ENCODE peak calls at places on chromosomes 11 and 22, in nine cellular contexts. I is heart right ventricle, Q is pancreas, U is PC-3, R is Panc1, Z is suprapubic skin, G is adrenal gland, D is upper lobe of left lung, K is mammary epithelial cell. F is an unnamed sample. For H3K4me1, the result is how much of the 10 kb centered on the place peaks cover.

GRCh38 chr11:35174666-35175065 is 35.7 kb downstream of the CD44 start:
- DNase-seq in I (no peak), K (no peak), D (no peak), G (no peak), R (no peak), Z (no peak), U (peak), Q (no peak), F (no peak)

GRCh38 chr11:18027475-18027874 is 14.6 kb upstream of the SERGEF start:
- DNase-seq in G (no peak), I (no peak), U (no peak), D (no peak), Z (no peak), R (no peak), K (no peak), Q (no peak), F (no peak)

GRCh38 chr22:30495041-30495784 is 10.3 kb downstream of the SEC14L4 start:
- DNase-seq in R (no peak), K (no peak), U (no peak), Z (no peak), Q (no peak), D (no peak), I (no peak), G (no peak), F (no peak)

GRCh38 chr22:37501610-37502341 is 15.6 kb upstream of the MFNG start:
- DNase-seq in G (peak), I (peak), U (peak), Z (no peak), D (no peak), K (peak), Q (peak), R (no peak), F (peak)

GRCh38 chr11:130413383-130414106 is 14.9 kb downstream of the ADAMTS8 start:
- DNase-seq in D (peak), I (no peak), R (peak), U (peak), G (no peak), Q (no peak), K (peak), Z (no peak), F (no peak)

GRCh38 chr11:34028407-34028804 is 23.1 kb upstream of the CAPRIN1 start:
- DNase-seq in R (no peak), Q (peak), K (no peak), Z (no peak), I (peak), U (no peak), G (no peak), D (no peak), F (no peak)

GRCh38 chr22:20091690-20092476 is 11.8 kb downstream of the DGCR8 start:
- DNase-seq in K (no peak), Q (no peak), I (no peak), G (no peak), U (no peak), Z (no peak), D (no peak), R (no peak), F (no peak)

GRCh38 chr22:20488946-20489345 is 6.6 kb downstream of the KLHL22 start:
- DNase-seq in K (no peak), Z (no peak), G (no peak), U (no peak), R (no peak), D (peak), I (no peak), Q (no peak), F (no peak)

GRCh38 chr11:65017927-65018326 is 4.0 kb downstream of the ARL2 start:
- DNase-seq in Q (no peak), G (no peak), I (no peak), K (no peak), Z (no peak), R (no peak), D (no peak), U (no peak), F (no peak)

GRCh38 chr11:127027000-127027399 is 26.4 kb upstream of the KIRREL3 start:
- DNase-seq in R (no peak), G (no peak), I (no peak), Z (no peak), D (no peak), U (no peak), K (no peak), Q (no peak), F (no peak)

GRCh38 chr11:62445314-62445740 is 26.5 kb downstream of the SCGB1A1 start:
- DNase-seq in I (no peak), D (no peak), Q (no peak), Z (no peak), G (no peak), K (no peak), R (no peak), U (peak), F (peak)

GRCh38 chr11:19160839-19161238 is 40.9 kb downstream of the CSRP3 start:
- DNase-seq in I (no peak), U (peak), Q (no peak), Z (no peak), G (no peak), K (no peak), D (no peak), R (no peak), F (no peak)

GRCh38 chr22:17079572-17079971 is 5.2 kb upstream of the IL17RA start:
- DNase-seq in D (no peak), Z (peak), K (no peak), Q (no peak), G (peak), I (no peak), R (no peak), U (no peak), F (no peak)

GRCh38 chr11:12771875-12772274 is 97.7 kb downstream of the TEAD1 start:
- DNase-seq in U (no peak), D (no peak), G (no peak), Q (no peak), R (no peak), Z (no peak), I (no peak), K (peak), F (no peak)

GRCh38 chr22:36253523-36254490 is 874 bp downstream of the APOL1 start:
- DNase-seq in Z (no peak), G (peak), I (no peak), Q (no peak), D (no peak), U (no peak), R (no peak), K (no peak), F (no peak)

GRCh38 chr22:27714076-27714475 is 87.5 kb downstream of the MN1 start:
- DNase-seq in Q (no peak), I (no peak), G (no peak), Z (no peak), K (peak), U (no peak), D (no peak), R (no peak), F (no peak)

GRCh38 chr11:110305169-110306018 is 9.0 kb upstream of the RDX start:
- DNase-seq in U (peak), R (no peak), D (no peak), I (no peak), G (no peak), Q (no peak), K (peak), Z (no peak), F (no peak)

DNA sequence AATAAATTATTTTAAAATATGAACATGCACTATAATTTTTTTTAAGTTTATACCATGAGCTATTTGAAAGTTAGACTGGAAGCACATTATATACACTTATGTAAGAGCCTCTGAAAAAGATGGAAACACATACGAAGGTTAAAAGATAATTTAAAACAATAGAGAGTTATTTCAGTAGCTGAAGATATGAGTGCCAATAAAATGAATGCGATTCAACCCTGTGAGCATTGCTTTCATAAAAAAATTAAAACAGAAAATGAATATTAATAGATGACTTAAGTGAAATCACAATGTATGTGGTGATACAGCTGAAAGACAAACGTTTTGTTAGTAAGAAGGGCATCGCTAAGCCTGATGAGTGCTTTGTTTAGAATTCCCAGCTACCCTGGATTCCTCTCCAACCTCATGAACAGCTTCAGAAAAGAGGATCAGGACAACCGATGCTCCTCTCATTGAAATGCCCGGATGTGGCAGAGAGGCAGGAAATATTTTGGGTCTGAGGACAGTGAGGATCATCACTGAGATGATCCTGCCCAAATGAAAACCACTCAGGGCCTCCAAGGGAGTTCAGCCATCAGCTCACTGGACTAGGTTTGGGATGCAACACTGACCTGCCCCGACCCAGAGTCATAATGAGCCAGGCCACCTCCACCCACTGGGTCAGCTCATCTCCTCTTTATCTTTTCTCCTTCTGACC is 60.2 kb upstream of the TOP3B start:
- DNase-seq in Q (no peak), Z (no peak), D (no peak), U (no peak), G (no peak), K (no peak), R (no peak), I (no peak), F (no peak)
- H3K27ac ChIP-seq in Q (no peak), Z (no peak), D (no peak), U (no peak), G (no peak), K (no peak), R (no peak), I (no peak), F (no peak)

DNA sequence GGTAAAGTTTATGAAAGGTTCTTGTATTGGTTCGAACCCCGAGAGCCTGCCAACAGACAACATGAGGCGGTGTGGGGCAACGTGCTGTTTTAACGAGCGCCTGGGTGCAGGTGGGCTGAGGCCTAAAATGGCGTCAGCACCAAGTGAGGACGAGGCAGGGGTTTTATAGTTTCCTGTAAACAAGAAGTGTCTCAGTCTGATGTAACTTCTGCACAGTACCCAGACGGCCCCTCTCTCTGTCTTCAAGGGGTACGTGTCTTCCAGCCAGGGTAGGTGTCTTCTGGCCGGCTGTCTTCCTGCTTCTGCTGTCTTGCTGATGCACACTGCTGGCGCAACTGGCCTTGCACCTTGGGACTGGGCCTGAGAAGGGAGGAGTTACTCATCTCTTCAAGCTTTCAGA is 2.7 kb downstream of the PPFIBP2 start:
- DNase-seq in Q (no peak), G (no peak), K (no peak), U (no peak), Z (no peak), R (no peak), D (peak), I (no peak), F (no peak)
- H3K4me1 ChIP-seq in Q (under half), G (under half), K (under half), U (under half), Z (half or more), R (under half), D (under half), I (under half), F (under half)

DNA sequence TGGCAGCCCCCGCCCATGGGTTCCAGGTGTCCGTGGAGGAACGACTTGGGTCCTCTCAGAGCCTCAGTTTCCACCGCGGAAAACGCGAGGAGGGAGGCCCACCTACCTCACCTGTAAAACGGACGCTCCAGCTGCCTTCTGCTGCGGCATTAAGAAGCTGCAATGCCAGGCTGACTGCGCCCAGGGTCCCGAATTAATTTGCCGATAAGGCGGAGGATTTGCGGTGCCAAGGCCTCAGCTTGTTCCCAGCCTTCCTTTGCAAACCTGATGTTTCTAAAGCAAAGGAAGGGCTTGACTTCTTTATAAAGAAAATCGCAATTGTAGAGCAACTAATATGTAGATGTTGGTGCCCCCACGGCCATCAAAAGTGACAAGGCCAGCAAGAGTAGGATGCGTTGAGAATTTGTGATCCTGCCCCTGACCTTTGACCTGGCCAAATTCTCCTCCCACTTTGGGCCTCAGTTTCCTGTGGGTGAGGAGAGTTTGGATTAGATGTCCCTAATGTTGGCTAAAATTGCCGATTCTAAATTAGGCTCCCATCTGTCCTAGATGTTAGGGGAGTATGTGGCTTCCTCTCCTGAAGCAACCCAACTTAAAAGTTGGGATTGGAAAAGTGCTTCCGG is 849 bp upstream of the TCF20 start:
- DNase-seq in K (no peak), G (no peak), Q (no peak), U (no peak), D (no peak), R (no peak), I (no peak), Z (no peak), F (no peak)
- H3K4me3 ChIP-seq in K (peak), G (no peak), Q (peak), U (peak), D (peak), R (peak), I (peak), Z (peak), F (peak)

GRCh38 chr22:22344430-22344829 is 99.8 kb downstream of the VPREB1 start:
- DNase-seq in I (no peak), D (peak), R (no peak), Z (no peak), Q (no peak), G (no peak), U (no peak), K (no peak), F (no peak)

GRCh38 chr22:22341736-22342135 is 97.2 kb downstream of the VPREB1 start:
- DNase-seq in G (no peak), Q (no peak), I (no peak), D (no peak), U (no peak), K (no peak), Z (no peak), R (no peak), F (no peak)

GRCh38 chr22:22345781-22346180 is 101.2 kb downstream of the VPREB1 start:
- DNase-seq in Z (no peak), I (no peak), U (no peak), Q (no peak), R (no peak), K (no peak), D (no peak), G (no peak), F (no peak)

GRCh38 chr22:22343603-22344276 is 99.2 kb downstream of the VPREB1 start:
- DNase-seq in I (no peak), K (no peak), Q (no peak), U (no peak), G (no peak), R (no peak), Z (no peak), D (no peak), F (no peak)

GRCh38 chr22:22342697-22343602 is 98.4 kb downstream of the VPREB1 start:
- DNase-seq in Q (peak), G (peak), R (no peak), K (peak), Z (no peak), I (peak), U (peak), D (peak), F (peak)
- H3K27ac ChIP-seq in Q (no peak), G (no peak), R (no peak), K (no peak), Z (no peak), I (no peak), U (no peak), D (no peak), F (no peak)

GRCh38 chr22:46517255-46517761 is 20.1 kb downstream of the CELSR1 start:
- DNase-seq in Q (no peak), R (no peak), U (no peak), I (no peak), D (no peak), Z (no peak), G (peak), K (no peak), F (peak)
- H3K4me1 ChIP-seq in Q (under half), R (under half), U (under half), I (under half), D (under half), Z (under half), G (under half), K (under half), F (under half)

DNA sequence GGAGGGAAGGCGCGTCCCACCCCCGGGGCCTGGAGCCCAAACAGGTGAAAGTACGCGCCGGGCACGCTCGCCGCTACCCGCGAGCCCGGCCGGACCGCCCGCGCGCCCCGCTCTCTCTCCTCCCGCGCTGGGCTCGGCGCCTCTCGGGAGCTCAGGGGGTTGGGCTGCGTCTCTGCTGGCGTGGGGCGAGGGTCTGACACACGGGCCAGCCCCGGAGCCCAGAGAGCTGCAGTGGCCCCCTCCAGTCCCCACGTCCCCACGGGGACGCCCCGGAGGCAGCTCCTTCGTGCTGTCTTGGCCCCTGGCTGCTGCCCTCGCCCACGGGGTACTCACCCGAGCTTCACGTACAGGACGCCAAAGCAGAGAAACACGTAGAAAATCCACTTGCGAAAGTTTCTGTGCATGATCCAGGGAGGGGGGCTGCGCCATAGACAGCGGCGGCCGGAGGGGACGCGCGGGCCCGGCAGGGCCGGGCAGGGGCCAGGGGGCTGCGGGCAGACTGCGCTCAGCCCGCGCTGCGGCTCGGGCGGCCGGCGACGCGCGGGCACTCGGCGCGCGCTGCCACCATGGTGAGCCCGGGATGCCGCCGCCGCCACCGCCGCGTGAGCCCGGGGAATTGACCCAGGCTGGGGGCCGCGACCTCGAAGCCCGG is 485 bp downstream of the WNT7B start:
- DNase-seq in Q (no peak), K (peak), G (no peak), Z (no peak), I (no peak), U (peak), R (no peak), D (peak), F (no peak)
- H3K4me3 ChIP-seq in Q (no peak), K (peak), G (no peak), Z (peak), I (peak), U (peak), R (peak), D (peak), F (peak)

GRCh38 chr11:1444321-1444720 is 42.3 kb downstream of the MOB2 start:
- DNase-seq in K (no peak), Q (no peak), Z (no peak), D (no peak), I (no peak), G (no peak), U (no peak), R (no peak), F (no peak)
- H3K27ac ChIP-seq in K (no peak), Q (no peak), Z (no peak), D (no peak), I (no peak), G (no peak), U (no peak), R (no peak), F (no peak)

GRCh38 chr11:44570411-44571155 is 5.1 kb downstream of the CD82 start:
- DNase-seq in G (no peak), D (no peak), Q (no peak), R (no peak), Z (no peak), K (no peak), I (no peak), U (no peak), F (no peak)
- H3K4me1 ChIP-seq in G (under half), D (half or more), Q (under half), R (under half), Z (half or more), K (half or more), I (under half), U (under half), F (under half)

F was measured in right cardiac atrium.